ENCODE peak calls at places on chromosomes 1 and 21, in five cellular contexts. S, B, V, D and Q are unnamed samples.

GRCh38 chr1:248372394-248372793 is 3.2 kb upstream of the OR2T6 start:
- DNase-seq in V (no peak), B (no peak), D (no peak), S (no peak), Q (no peak)

GRCh38 chr1:118294817-118295486 is 109.9 kb upstream of the SPAG17 start:
- DNase-seq in D (no peak), V (no peak), B (no peak), S (peak; percentile 53), Q (no peak)

GRCh38 chr1:32485554-32486255 is 20.8 kb downstream of the ZBTB8B start:
- DNase-seq in D (no peak), B (no peak), V (no peak), S (no peak), Q (no peak)

GRCh38 chr1:10862743-10863335 is 66.4 kb upstream of the CASZ1 start:
- DNase-seq in B (no peak), V (no peak), D (no peak), S (no peak), Q (no peak)

GRCh38 chr1:172449012-172449584 is 5.2 kb upstream of the PIGC start:
- DNase-seq in S (no peak), V (no peak), B (peak; percentile 30), D (peak; percentile 100), Q (no peak)

GRCh38 chr1:89833183-89834077 is 12.6 kb downstream of the LRRC8D start:
- DNase-seq in B (no peak), D (no peak), V (no peak), S (no peak), Q (no peak)

GRCh38 chr1:169858467-169858866 is 35.2 kb downstream of the SCYL3 start:
- DNase-seq in V (no peak), B (peak; percentile 2), S (no peak), D (peak; percentile 56), Q (no peak)

GRCh38 chr1:74780600-74780999 is 47.6 kb downstream of the TYW3 start:
- DNase-seq in S (no peak), V (no peak), B (no peak), D (no peak), Q (no peak)

GRCh38 chr1:206714331-206715058 is 29.8 kb downstream of the MAPKAPK2 start:
- DNase-seq in V (no peak), S (no peak), D (peak; percentile 99), B (peak; percentile 76), Q (no peak)

GRCh38 chr1:169874229-169874628 is 19.5 kb downstream of the SCYL3 start:
- DNase-seq in S (no peak), B (peak; percentile 47), V (no peak), D (peak; percentile 83), Q (no peak)

GRCh38 chr1:151944110-151944858 is 35.0 kb upstream of the THEM4 start:
- DNase-seq in D (no peak), V (no peak), B (no peak), S (no peak), Q (no peak)

GRCh38 chr21:45376459-45377324 is 28.3 kb upstream of the COL18A1 start:
- DNase-seq in S (peak; percentile 55), B (no peak), D (no peak), V (no peak), Q (peak; percentile 37)

GRCh38 chr1:10795305-10796021 is 983 bp downstream of the CASZ1 start:
- DNase-seq in S (peak; percentile 72), D (peak; percentile 11), V (no peak), B (peak; percentile 40), Q (peak; percentile 35)

GRCh38 chr1:224759135-224759534 is 143.0 kb downstream of the CNIH3 start:
- DNase-seq in D (no peak), B (no peak), S (no peak), V (no peak), Q (no peak)

GRCh38 chr1:16242556-16243407 is 5.8 kb upstream of the CPLANE2 start:
- DNase-seq in V (no peak), D (no peak), S (no peak), B (no peak), Q (no peak)

GRCh38 chr21:38388219-38388618 is 110.1 kb downstream of the ERG start:
- DNase-seq in V (no peak), S (no peak), D (no peak), B (no peak), Q (no peak)

GRCh38 chr21:25938673-25939395 is 204.1 kb downstream of the GABPA start:
- DNase-seq in V (no peak), S (no peak), D (no peak), B (no peak), Q (peak; percentile 15)

GRCh38 chr1:211588711-211589110 is 9.8 kb upstream of the SLC30A1 start:
- DNase-seq in D (no peak), V (no peak), S (no peak), B (peak; percentile 65), Q (no peak)

GRCh38 chr1:150567341-150567716 is 12.1 kb downstream of the MCL1 start:
- DNase-seq in D (no peak), V (no peak), S (peak; percentile 58), B (no peak), Q (no peak)

DNA sequence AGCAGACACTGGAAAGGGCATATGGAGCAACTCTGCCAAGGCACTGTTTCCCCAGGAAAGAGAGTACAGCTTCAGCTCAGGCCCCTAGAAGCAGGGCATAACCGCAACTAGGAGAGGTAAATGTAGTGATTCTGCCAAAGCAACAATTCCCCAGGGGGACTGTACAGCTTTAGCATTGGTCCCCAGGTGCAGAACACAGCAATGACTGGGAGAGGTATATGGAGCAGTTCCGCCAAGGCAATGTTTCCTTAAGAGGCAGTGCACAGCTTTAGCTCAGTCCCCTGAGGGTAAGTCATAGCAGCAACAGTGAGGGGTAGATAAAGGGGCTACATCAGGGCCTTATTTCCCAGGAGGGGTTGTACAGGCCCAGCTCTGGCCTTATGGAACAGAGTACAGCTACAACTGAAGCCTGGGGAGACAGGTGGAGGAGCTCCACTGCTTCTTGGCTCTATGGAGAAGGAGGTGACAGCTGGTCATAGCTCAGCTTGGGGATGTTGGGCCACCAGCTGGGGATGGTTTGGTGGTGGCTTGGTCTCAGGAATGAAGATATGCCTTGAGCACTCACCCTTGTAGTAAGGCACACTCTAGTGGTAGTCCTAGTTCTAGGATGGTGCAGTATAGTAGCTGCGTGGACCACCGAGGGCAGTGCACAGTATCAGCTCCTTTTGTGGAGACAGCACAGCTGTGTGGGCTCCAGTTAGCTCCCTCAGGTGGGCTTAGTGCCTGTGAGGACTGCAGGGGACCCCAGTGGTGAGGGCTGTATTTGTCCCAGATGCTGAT is 582.7 kb downstream of the PTPRC start:
- DNase-seq in V (no peak), B (no peak), S (no peak), D (no peak), Q (no peak)
- TF ChIP-seq CTCF in V (no peak), B (no peak), S (no peak), D (no peak), Q (no peak)

DNA sequence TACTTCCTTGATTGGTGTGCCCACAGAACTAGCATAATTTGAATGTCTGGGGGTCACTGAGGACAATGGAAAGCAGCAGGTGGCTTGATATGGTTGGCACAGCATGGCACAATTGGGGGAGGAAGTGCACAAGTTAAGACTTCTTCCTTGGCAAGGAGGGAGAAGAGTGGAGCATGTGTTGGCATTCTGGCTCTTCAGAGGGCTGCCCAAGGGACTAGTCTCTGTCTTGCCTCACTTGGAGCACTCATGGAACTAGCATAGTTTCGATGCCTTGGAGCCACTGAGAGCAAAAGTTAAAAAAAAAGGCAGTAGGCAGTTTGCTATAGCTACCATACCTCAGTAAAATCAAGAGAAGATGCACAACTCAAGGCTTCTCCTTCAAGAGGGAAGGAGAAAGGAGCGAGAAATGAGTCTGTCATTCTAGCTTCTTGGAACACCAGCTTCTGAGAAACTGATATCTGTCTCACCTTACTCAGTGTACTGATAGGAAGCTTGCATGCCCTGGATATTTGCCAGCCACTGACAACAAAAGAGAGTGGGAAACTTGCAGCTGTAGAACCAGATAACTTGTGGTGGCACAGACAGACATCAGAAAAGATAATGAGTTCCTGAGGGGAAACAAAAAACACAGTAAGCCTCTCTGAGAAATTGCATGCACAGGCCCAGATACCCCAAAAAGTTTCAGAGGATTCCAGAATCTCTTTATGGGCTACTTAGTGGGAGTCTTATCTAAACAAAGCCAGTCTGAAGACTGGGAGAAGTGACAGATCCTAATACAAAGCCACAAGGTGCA is 207.5 kb upstream of the SAMSN1 start:
- DNase-seq in S (no peak), V (no peak), B (no peak), D (no peak), Q (no peak)
- H3K27ac ChIP-seq in S (no peak overlapping the region), V (no peak overlapping the region), B (no peak overlapping the region), D (no peak overlapping the region), Q (no peak overlapping the region)

GRCh38 chr1:4396571-4396970 is 257.8 kb upstream of the AJAP1 start:
- DNase-seq in S (no peak), D (no peak), V (no peak), B (no peak), Q (no peak)
- H3K9me3 ChIP-seq in S (peaks cover 9% of the 10 kb centered on the region), D (peaks cover 17% of the 10 kb centered on the region), V (peaks cover 5% of the 10 kb centered on the region), B (peaks cover 12% of the 10 kb centered on the region), Q (peaks cover 17% of the 10 kb centered on the region)

DNA sequence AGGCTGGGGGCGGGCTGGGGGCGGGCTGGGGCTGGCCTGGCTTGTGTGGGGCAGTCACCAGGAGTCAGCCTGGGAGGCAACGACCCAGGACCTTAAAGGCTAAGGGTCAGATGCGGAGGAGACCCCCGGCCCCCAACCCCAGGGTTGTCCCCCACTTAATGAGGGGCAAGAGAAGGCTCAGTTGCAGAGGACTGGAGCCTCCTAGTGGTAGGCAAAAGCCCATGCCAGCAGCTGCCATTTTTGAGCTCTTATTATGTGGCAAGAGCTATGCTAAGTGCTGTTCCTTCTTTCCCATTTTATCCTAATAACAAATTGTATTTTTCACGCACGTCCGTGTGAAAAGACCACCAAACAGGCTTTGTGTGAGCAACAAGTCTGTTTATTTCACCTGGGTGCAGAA is 8.0 kb downstream of the KIAA1614 start:
- DNase-seq in V (no peak), B (no peak), S (no peak), D (no peak), Q (no peak)
- TF ChIP-seq CTCF in V (no peak), B (peak; percentile 29), S (no peak), D (no peak), Q (peak; percentile 38)

DNA sequence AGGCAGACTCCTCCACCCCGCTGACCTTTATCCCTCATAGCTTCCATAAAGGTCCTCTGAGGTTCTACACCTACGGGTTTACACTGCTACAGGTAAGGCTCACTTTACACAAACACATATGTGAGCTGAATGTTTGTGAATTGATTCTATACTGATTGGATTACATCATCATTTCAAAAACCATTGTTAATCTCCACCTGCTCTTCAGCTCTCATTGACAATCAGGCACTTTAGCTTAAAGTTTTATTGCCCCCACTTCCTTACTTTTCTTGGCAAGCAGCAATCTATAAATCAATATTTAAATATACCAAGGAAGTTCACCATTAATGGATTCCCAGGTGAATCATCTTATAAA is 12.9 kb upstream of the RGS16 start:
- DNase-seq in V (no peak), B (no peak), D (no peak), S (no peak), Q (no peak)
- H3K27ac ChIP-seq in V (no peak overlapping the region), B (no peak overlapping the region), D (no peak overlapping the region), S (no peak overlapping the region), Q (peak overlapping the region; percentile 100)

DNA sequence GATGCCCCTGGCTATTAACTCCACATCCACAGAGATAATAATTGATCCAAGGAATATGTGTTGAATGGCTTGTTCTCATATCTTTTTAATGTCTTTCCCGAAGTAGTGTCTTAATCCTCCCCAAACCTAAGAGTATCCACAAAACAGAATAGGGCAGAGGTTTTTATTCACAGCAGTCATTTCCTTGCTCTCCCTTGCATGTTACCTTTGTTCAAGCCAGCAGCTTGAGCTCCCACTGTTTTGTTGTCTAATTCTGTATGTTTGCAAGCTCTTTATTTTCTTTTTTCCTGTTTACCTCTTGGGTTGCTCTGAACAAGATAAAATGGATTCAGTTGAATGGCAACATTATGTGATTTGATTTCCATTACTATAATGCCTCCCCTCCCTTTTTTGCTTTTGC is 308.6 kb upstream of the ZP4 start:
- DNase-seq in S (no peak), B (no peak), V (no peak), D (no peak), Q (no peak)
- H3K9me3 ChIP-seq in S (peaks cover 5% of the 10 kb centered on the region), B (no peaks in the 10 kb centered on the region), V (no peaks in the 10 kb centered on the region), D (no peaks in the 10 kb centered on the region), Q (no peaks in the 10 kb centered on the region)